ENCODE peak calls at places on chromosomes 5 and 9, in four cellular contexts. A, F, S and Q are unnamed samples.

GRCh38 chr5:42595597-42595996 is 161.0 kb upstream of the CCDC152 start:
- DNase-seq in A (no peak), F (peak; percentile 6), S (no peak), Q (no peak)

GRCh38 chr9:134442087-134442470 is 115.8 kb downstream of the RXRA start:
- DNase-seq in A (peak; percentile 43), F (no peak), S (peak; percentile 49), Q (peak; percentile 89)

GRCh38 chr5:173016621-173017046 is 33.1 kb downstream of the ATP6V0E1 start:
- DNase-seq in A (peak; percentile 75), F (peak; percentile 28), S (no peak), Q (peak; percentile 24)

GRCh38 chr5:5418764-5419163 is 3.7 kb upstream of the ICE1 start:
- DNase-seq in A (no peak), F (peak; percentile 35), S (no peak), Q (no peak)

GRCh38 chr5:98769256-98770157 is 4.0 kb upstream of the RGMB start:
- DNase-seq in A (peak; percentile 80), F (peak; percentile 89), S (peak; percentile 40), Q (no peak)

GRCh38 chr5:146048994-146049703 is 56.2 kb downstream of the PLAC8L1 start:
- DNase-seq in A (peak; percentile 91), F (peak; percentile 86), S (no peak), Q (no peak)

GRCh38 chr5:122498163-122498562 is 186.1 kb downstream of the SNCAIP start:
- DNase-seq in A (peak; percentile 22), F (peak; percentile 87), S (no peak), Q (no peak)

GRCh38 chr9:135753391-135754105 is 51.6 kb downstream of the KCNT1 start:
- DNase-seq in A (no peak), F (no peak), S (no peak), Q (no peak)

GRCh38 chr5:66810747-66811355 is 214.7 kb downstream of the MAST4 start:
- DNase-seq in A (no peak), F (no peak), S (no peak), Q (no peak)

GRCh38 chr9:121286973-121287721 is 19.2 kb downstream of the GSN start:
- DNase-seq in A (peak; percentile 94), F (peak; percentile 96), S (peak; percentile 76), Q (peak; percentile 96)

GRCh38 chr9:36781532-36781931 is 208.8 kb downstream of the MELK start:
- DNase-seq in A (peak; percentile 51), F (no peak), S (no peak), Q (no peak)

GRCh38 chr5:74372051-74372450 is 268.5 kb downstream of the ENC1 start:
- DNase-seq in A (no peak), F (no peak), S (no peak), Q (no peak)

GRCh38 chr5:167565555-167565954 is 725.9 kb upstream of the WWC1 start:
- DNase-seq in A (peak; percentile 61), F (peak; percentile 60), S (no peak), Q (no peak)

GRCh38 chr5:72601861-72602260 is 94.7 kb upstream of the ZNF366 start:
- DNase-seq in A (no peak), F (no peak), S (no peak), Q (no peak)

GRCh38 chr5:72459913-72460312 is 47.3 kb downstream of the ZNF366 start:
- DNase-seq in A (no peak), F (no peak), S (no peak), Q (no peak)

GRCh38 chr5:141855265-141856029 is 22.8 kb downstream of the PCDH1 start:
- DNase-seq in A (no peak), F (no peak), S (peak; percentile 60), Q (no peak)

GRCh38 chr5:1799110-1799601 is 481 bp downstream of the MRPL36 start:
- DNase-seq in A (peak; percentile 43), F (peak; percentile 46), S (no peak), Q (no peak)

GRCh38 chr9:111805841-111806241 is 11.1 kb upstream of the SHOC1 start:
- DNase-seq in A (peak; percentile 81), F (no peak), S (no peak), Q (no peak)

GRCh38 chr5:120615967-120616645 is 152.0 kb downstream of the PRR16 start:
- DNase-seq in A (peak; percentile 94), F (peak; percentile 77), S (no peak), Q (no peak)

GRCh38 chr9:70406446-70406862 is 8.0 kb downstream of the KLF9 start:
- DNase-seq in A (peak; percentile 61), F (peak; percentile 48), S (no peak), Q (no peak)

GRCh38 chr5:81817980-81818379 is 67.1 kb upstream of the SSBP2 start:
- DNase-seq in A (no peak), F (no peak), S (no peak), Q (no peak)

GRCh38 chr5:125267636-125268248 is 521.3 kb upstream of the ZNF608 start:
- DNase-seq in A (no peak), F (no peak), S (no peak), Q (no peak)

GRCh38 chr5:73623929-73624404 is 2.0 kb upstream of the ARHGEF28 start:
- DNase-seq in A (no peak), F (no peak), S (no peak), Q (no peak)

GRCh38 chr5:170752257-170753215 is 31.0 kb upstream of the GABRP start:
- DNase-seq in A (peak; percentile 18), F (no peak), S (peak; percentile 23), Q (peak; percentile 26)

GRCh38 chr5:10528827-10529226 is 35.0 kb upstream of the ANKRD33B start:
- DNase-seq in A (no peak), F (no peak), S (no peak), Q (no peak)

GRCh38 chr9:34379334-34380033 is 2.8 kb upstream of the MYORG start:
- DNase-seq in A (peak; percentile 89), F (peak; percentile 93), S (peak; percentile 89), Q (peak; percentile 86)

GRCh38 chr5:1384521-1384920 is 39.6 kb upstream of the CLPTM1L start:
- DNase-seq in A (no peak), F (no peak), S (no peak), Q (no peak)

GRCh38 chr9:124590886-124591641 is 83.9 kb upstream of the NR5A1 start:
- DNase-seq in A (no peak), F (no peak), S (no peak), Q (no peak)

GRCh38 chr5:181263633-181264032 is 2.7 kb upstream of the TRIM52 start:
- DNase-seq in A (no peak), F (no peak), S (no peak), Q (peak; percentile 18)

GRCh38 chr9:76528056-76528455 is 69.1 kb downstream of the GCNT1 start:
- DNase-seq in A (no peak), F (no peak), S (no peak), Q (no peak)

GRCh38 chr5:141882594-141883183 is 4.5 kb upstream of the PCDH1 start:
- DNase-seq in A (no peak), F (peak; percentile 84), S (no peak), Q (no peak)

GRCh38 chr9:120689860-120690259 is 24.4 kb downstream of the MEGF9 start:
- DNase-seq in A (peak; percentile 48), F (no peak), S (no peak), Q (no peak)

GRCh38 chr5:123512631-123513461 is 869 bp downstream of the CSNK1G3 start:
- DNase-seq in A (peak; percentile 36), F (peak; percentile 43), S (peak; percentile 43), Q (peak; percentile 89)

GRCh38 chr5:138138949-138139775 is at the start of gene NME5:
- DNase-seq in A (peak; percentile 80), F (peak; percentile 90), S (peak; percentile 61), Q (no peak)

GRCh38 chr9:98481676-98482075 is 226.2 kb upstream of the TBC1D2 start:
- DNase-seq in A (no peak), F (no peak), S (no peak), Q (no peak)

GRCh38 chr5:76728965-76729364 is 13.0 kb downstream of the F2R start:
- DNase-seq in A (no peak), F (no peak), S (no peak), Q (no peak)

GRCh38 chr5:135714126-135714894 is 120.2 kb upstream of the SLC25A48 start:
- DNase-seq in A (peak; percentile 10), F (no peak), S (no peak), Q (peak; percentile 74)

GRCh38 chr9:83535736-83536135 is 2.5 kb downstream of the FRMD3 start:
- DNase-seq in A (no peak), F (peak; percentile 63), S (no peak), Q (no peak)

GRCh38 chr9:83537331-83538171 is 650 bp downstream of the FRMD3 start:
- DNase-seq in A (peak; percentile 38), F (peak; percentile 55), S (peak; percentile 26), Q (no peak)

GRCh38 chr9:83538890-83539238 is 663 bp upstream of the FRMD3 start:
- DNase-seq in A (no peak), F (peak; percentile 38), S (no peak), Q (no peak)

GRCh38 chr9:83536332-83536731 is 1.9 kb downstream of the FRMD3 start:
- DNase-seq in A (peak; percentile 11), F (no peak), S (no peak), Q (no peak)

GRCh38 chr9:83538172-83538889 is at the start of gene FRMD3:
- DNase-seq in A (peak; percentile 63), F (peak; percentile 87), S (peak; percentile 91), Q (peak; percentile 93)
- H3K4me3 ChIP-seq in A (peak within 1 kb of the TSS; percentile 64), F (peak within 1 kb of the TSS; percentile 73), S (peak within 1 kb of the TSS; percentile 87), Q (peak within 1 kb of the TSS; percentile 31)

GRCh38 chr9:88075966-88076285 is 62.3 kb downstream of the SPATA31C2 start:
- DNase-seq in A (peak; percentile 70), F (no peak), S (no peak), Q (no peak)
- TF ChIP-seq CTCF in A (peak; percentile 20), F (no peak), S (no peak), Q (no peak)

GRCh38 chr5:111774525-111774924 is 17.5 kb upstream of the NREP start:
- DNase-seq in A (peak; percentile 70), F (peak; percentile 67), S (no peak), Q (no peak)
- H3K4me3 ChIP-seq in A (no peak overlapping the region), F (no peak overlapping the region), S (no peak overlapping the region), Q (no peak overlapping the region)

GRCh38 chr5:7683753-7684152 is 167.2 kb downstream of the CFAP90 start:
- DNase-seq in A (no peak), F (no peak), S (no peak), Q (no peak)
- TF ChIP-seq CTCF in A (no peak), F (peak; percentile 50), S (no peak), Q (no peak)